ENCODE peak calls at places on chromosomes 2 and 18, in five cellular contexts. P, S, T, O and I are unnamed samples.

GRCh38 chr2:101989740-101990460 is 1.9 kb upstream of the IL1R2 start:
- DNase-seq in P (no peak), S (no peak), T (no peak), O (no peak), I (no peak)

GRCh38 chr2:196823750-196824149 is 14.6 kb upstream of the C2orf66 start:
- DNase-seq in P (no peak), S (peak; percentile 86), T (no peak), O (no peak), I (no peak)

GRCh38 chr2:239204143-239204875 is 196.5 kb downstream of the HDAC4 start:
- DNase-seq in P (no peak), S (no peak), T (no peak), O (peak; percentile 63), I (no peak)

GRCh38 chr2:198137733-198138132 is 333.3 kb downstream of the PLCL1 start:
- DNase-seq in P (no peak), S (no peak), T (no peak), O (no peak), I (no peak)

GRCh38 chr2:201959626-201960025 is 74.0 kb upstream of the FZD7 start:
- DNase-seq in P (no peak), S (no peak), T (peak; percentile 67), O (peak; percentile 4), I (no peak)

GRCh38 chr2:204395539-204395938 is 149.7 kb upstream of the PARD3B start:
- DNase-seq in P (no peak), S (no peak), T (no peak), O (no peak), I (no peak)

GRCh38 chr2:84132371-84132770 is 326.7 kb downstream of the SUCLG1 start:
- DNase-seq in P (no peak), S (no peak), T (no peak), O (no peak), I (no peak)

GRCh38 chr2:168217920-168218319 is 29.5 kb downstream of the STK39 start:
- DNase-seq in P (no peak), S (peak; percentile 71), T (no peak), O (no peak), I (no peak)

GRCh38 chr2:204880928-204881327 is 335.7 kb downstream of the PARD3B start:
- DNase-seq in P (no peak), S (no peak), T (no peak), O (no peak), I (no peak)

GRCh38 chr2:181309576-181309975 is 147.6 kb upstream of the ITGA4 start:
- DNase-seq in P (no peak), S (no peak), T (no peak), O (no peak), I (no peak)
- TF ChIP-seq POLR2A in P (no peak), S (no peak), T (no peak), O (no peak), I (no peak)

DNA sequence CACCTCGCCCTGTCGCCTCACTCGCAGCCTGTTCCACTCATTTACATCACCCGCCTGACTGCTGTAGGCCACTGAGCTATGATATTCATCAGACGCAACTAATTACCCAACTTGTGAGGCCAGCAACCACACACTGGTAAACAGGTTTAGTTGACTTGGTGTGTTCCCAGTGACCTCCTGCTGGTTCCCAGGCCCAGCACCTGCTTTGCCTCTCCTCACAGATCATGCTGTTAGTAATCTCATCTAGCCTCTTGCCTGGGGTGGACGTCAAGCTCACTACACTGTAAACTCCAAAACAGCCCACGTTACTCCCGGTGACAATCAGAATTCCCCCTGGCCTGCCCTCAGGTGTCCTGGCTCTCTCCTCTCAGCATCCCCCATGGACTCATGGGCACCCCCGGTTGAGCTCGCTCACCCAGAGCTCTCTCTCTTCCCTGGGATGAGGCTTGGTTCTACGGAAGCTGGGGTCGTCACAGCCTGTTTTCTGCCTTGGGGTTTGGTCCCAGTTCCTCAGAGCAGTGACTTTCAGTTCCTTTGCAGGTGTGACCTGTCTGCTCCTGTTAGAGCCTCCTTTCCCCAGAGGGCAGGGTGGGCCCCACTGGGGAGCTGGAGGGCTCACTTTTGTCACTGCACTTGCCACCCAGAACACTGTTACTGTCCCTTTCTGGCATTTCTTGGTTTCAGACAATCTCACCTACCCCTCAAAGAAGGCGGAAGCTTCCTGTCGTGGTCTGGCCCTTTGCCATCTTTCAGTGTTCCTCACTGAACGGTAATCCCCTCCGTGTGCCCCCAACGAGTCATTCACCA is 40.3 kb downstream of the INPP5D start:
- DNase-seq in P (no peak), S (no peak), T (no peak), O (no peak), I (no peak)
- H3K4me3 ChIP-seq in P (no peak overlapping the region), S (no peak overlapping the region), T (no peak overlapping the region), O (no peak overlapping the region), I (no peak overlapping the region)

GRCh38 chr18:58411323-58411722 is 217.6 kb downstream of the ALPK2 start:
- DNase-seq in P (no peak), S (no peak), T (no peak), O (no peak), I (no peak)
- H3K4me1 ChIP-seq in P (no peaks in the 10 kb centered on the region), S (peaks cover 3% of the 10 kb centered on the region), T (no peaks in the 10 kb centered on the region), O (no peaks in the 10 kb centered on the region), I (peaks cover 51% of the 10 kb centered on the region)

GRCh38 chr2:127387655-127388422 is at the start of gene MAP3K2:
- DNase-seq in P (peak; percentile 97), S (peak; percentile 90), T (peak; percentile 91), O (peak; percentile 97), I (peak; percentile 95)
- TF ChIP-seq POLR2A in P (peak; percentile 96), S (peak; percentile 95), T (peak; percentile 26), O (peak; percentile 71), I (peak; percentile 81)

GRCh38 chr2:108993095-108993937 is 4.3 kb upstream of the EDAR start:
- DNase-seq in P (no peak), S (no peak), T (no peak), O (no peak), I (no peak)

GRCh38 chr2:108988796-108989713 is at the start of gene EDAR:
- DNase-seq in P (peak; percentile 19), S (no peak), T (peak; percentile 47), O (no peak), I (peak; percentile 64)

GRCh38 chr2:108987111-108987510 is 1.9 kb downstream of the EDAR start:
- DNase-seq in P (no peak), S (no peak), T (no peak), O (no peak), I (no peak)

GRCh38 chr2:108983610-108984009 is 5.4 kb downstream of the EDAR start:
- DNase-seq in P (no peak), S (no peak), T (no peak), O (no peak), I (no peak)

GRCh38 chr2:108988076-108988795 is 784 bp downstream of the EDAR start:
- DNase-seq in P (no peak), S (no peak), T (no peak), O (no peak), I (no peak)
- H3K4me3 ChIP-seq in P (no peak overlapping the region), S (no peak overlapping the region), T (no peak overlapping the region), O (no peak overlapping the region), I (no peak overlapping the region)